ENCODE peak calls at places on chromosomes 5 and 9, in nine cellular contexts. R, K, Y, P, I, X, E, V and N are unnamed samples.

GRCh38 chr5:32290922-32291321 is 21.8 kb downstream of the MTMR12 start:
- DNase-seq in R (no peak), K (no peak), Y (no peak), P (no peak), I (no peak), X (no peak), E (no peak), V (no peak), N (no peak)

GRCh38 chr5:171483453-171484177 is 64.2 kb downstream of the FGF18 start:
- DNase-seq in R (no peak), K (no peak), Y (no peak), P (no peak), I (no peak), X (no peak), E (no peak), V (no peak), N (peak)

GRCh38 chr5:37685816-37686215 is 154.0 kb downstream of the GDNF start:
- DNase-seq in R (no peak), K (no peak), Y (no peak), P (no peak), I (no peak), X (no peak), E (no peak), V (no peak), N (no peak)

GRCh38 chr9:12775373-12775962 is 648 bp downstream of the LURAP1L start:
- DNase-seq in R (no peak), K (no peak), Y (no peak), P (no peak), I (no peak), X (peak), E (no peak), V (no peak), N (peak)

GRCh38 chr5:120298981-120299380 is 165.1 kb upstream of the PRR16 start:
- DNase-seq in R (no peak), K (no peak), Y (no peak), P (no peak), I (no peak), X (no peak), E (no peak), V (no peak), N (no peak)

GRCh38 chr5:107320851-107321250 is 349.9 kb downstream of the EFNA5 start:
- DNase-seq in R (peak), K (no peak), Y (no peak), P (no peak), I (no peak), X (no peak), E (no peak), V (no peak), N (no peak)

GRCh38 chr5:9479361-9479760 is 66.5 kb downstream of the SEMA5A start:
- DNase-seq in R (no peak), K (no peak), Y (no peak), P (no peak), I (no peak), X (no peak), E (no peak), V (no peak), N (no peak)

GRCh38 chr9:89778100-89779085 is 173.6 kb downstream of the GADD45G start:
- DNase-seq in R (no peak), K (no peak), Y (no peak), P (no peak), I (no peak), X (no peak), E (no peak), V (no peak), N (no peak)